ENCODE peak calls at places on chromosome 12, in four cellular contexts. X, W, O and P are unnamed samples.

GRCh38 chr12:98154850-98155249 is 360.5 kb upstream of the TMPO start:
- DNase-seq in X (no peak), W (no peak), O (peak), P (peak)

GRCh38 chr12:108237272-108237671 is 101.8 kb downstream of the CMKLR1 start:
- DNase-seq in X (no peak), W (no peak), O (no peak), P (no peak)

GRCh38 chr12:9241301-9241700 is 33.1 kb upstream of the PZP start:
- DNase-seq in X (no peak), W (no peak), O (no peak), P (no peak)

GRCh38 chr12:26953447-26953846 is 15.2 kb downstream of the FGFR1OP2 start:
- DNase-seq in X (peak), W (peak), O (peak), P (peak)

GRCh38 chr12:43882578-43883178 is 46.8 kb downstream of the TMEM117 start:
- DNase-seq in X (no peak), W (peak), O (peak), P (peak)

GRCh38 chr12:52380271-52380694 is 5.2 kb downstream of the KRT84 start:
- DNase-seq in X (peak), W (peak), O (peak), P (peak)

GRCh38 chr12:53210843-53211242 is 3.8 kb upstream of the ITGB7 start:
- DNase-seq in X (no peak), W (no peak), O (no peak), P (no peak)

GRCh38 chr12:4243098-4243795 is 30.3 kb upstream of the CCND2 start:
- DNase-seq in X (no peak), W (no peak), O (no peak), P (no peak)

GRCh38 chr12:126337556-126337955 is 1272.3 kb downstream of the AACS start:
- DNase-seq in X (no peak), W (no peak), O (peak), P (peak)

GRCh38 chr12:13571035-13571434 is 374.5 kb downstream of the EMP1 start:
- DNase-seq in X (no peak), W (no peak), O (no peak), P (no peak)

GRCh38 chr12:4526923-4527546 is 11.7 kb upstream of the RAD51AP1 start:
- DNase-seq in X (no peak), W (peak), O (peak), P (peak)

GRCh38 chr12:40224439-40225291 is at the start of gene LRRK2:
- DNase-seq in X (peak), W (peak), O (peak), P (peak)

GRCh38 chr12:41564816-41565215 is 376.7 kb downstream of the PDZRN4 start:
- DNase-seq in X (no peak), W (no peak), O (no peak), P (no peak)

GRCh38 chr12:51695241-51696010 is 104.4 kb downstream of the SCN8A start:
- DNase-seq in X (no peak), W (peak), O (no peak), P (no peak)

GRCh38 chr12:108832208-108832607 is 25.2 kb downstream of the SSH1 start:
- DNase-seq in X (peak), W (no peak), O (peak), P (no peak)

GRCh38 chr12:27293463-27293862 is 39.2 kb upstream of the BMAL2 start:
- DNase-seq in X (no peak), W (peak), O (peak), P (peak)

GRCh38 chr12:76340680-76341435 is 7.4 kb downstream of the BBS10 start:
- DNase-seq in X (no peak), W (no peak), O (no peak), P (no peak)

GRCh38 chr12:71840226-71840847 is 778 bp downstream of the TBC1D15 start:
- DNase-seq in X (no peak), W (peak), O (peak), P (peak)

GRCh38 chr12:121799175-121799841 is 4.5 kb upstream of the SETD1B start:
- DNase-seq in X (peak), W (peak), O (peak), P (peak)

GRCh38 chr12:19316420-19316819 is 122.9 kb upstream of the AEBP2 start:
- DNase-seq in X (no peak), W (peak), O (peak), P (peak)

GRCh38 chr12:24135158-24135850 is 185.8 kb upstream of the SOX5 start:
- DNase-seq in X (no peak), W (no peak), O (no peak), P (no peak)

GRCh38 chr12:8871067-8871466 is 43.2 kb upstream of the PHC1 start:
- DNase-seq in X (no peak), W (no peak), O (no peak), P (no peak)

GRCh38 chr12:1595026-1595561 is 713 bp upstream of the FBXL14 start:
- DNase-seq in X (no peak), W (peak), O (peak), P (no peak)

GRCh38 chr12:46214668-46215429 is 54.0 kb downstream of the SLC38A1 start:
- DNase-seq in X (no peak), W (peak), O (no peak), P (no peak)

GRCh38 chr12:2179953-2180736 is 127.4 kb downstream of the CACNA1C start:
- DNase-seq in X (no peak), W (peak), O (peak), P (peak)

GRCh38 chr12:32666510-32666909 is 12.6 kb upstream of the DNM1L start:
- DNase-seq in X (no peak), W (no peak), O (no peak), P (no peak)

GRCh38 chr12:24707379-24707778 is 241.5 kb downstream of the BCAT1 start:
- DNase-seq in X (no peak), W (no peak), O (no peak), P (no peak)

GRCh38 chr12:52971701-52972329 is 22.9 kb downstream of the KRT18 start:
- DNase-seq in X (no peak), W (peak), O (peak), P (peak)

DNA sequence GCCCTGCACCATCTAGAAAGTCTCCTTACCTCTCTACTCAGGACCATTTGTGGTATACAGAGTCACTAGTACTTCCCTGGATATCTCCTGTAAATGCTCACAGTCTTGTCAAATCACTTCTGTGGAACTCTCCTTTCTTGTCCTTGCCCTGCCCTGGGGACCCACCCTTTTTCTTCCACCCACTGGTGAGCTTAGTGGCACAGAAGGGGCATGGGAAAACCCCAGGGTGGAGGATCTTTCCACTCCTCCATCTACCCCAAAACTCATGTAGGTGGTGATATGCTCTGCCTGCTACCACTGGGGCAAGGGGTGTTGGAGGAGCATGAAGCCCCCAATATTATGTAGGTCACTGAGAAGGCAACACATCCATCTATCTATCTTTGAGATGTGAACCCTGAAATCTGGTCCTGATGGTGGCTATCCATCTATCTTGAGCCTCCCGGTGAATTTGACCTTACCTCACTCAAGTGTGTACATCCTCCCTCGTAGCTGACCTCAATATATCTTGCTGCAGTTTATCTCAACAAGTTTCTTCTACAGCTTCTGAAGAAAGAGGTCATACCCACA is 943 bp downstream of the TESPA1 start:
- DNase-seq in X (no peak), W (no peak), O (no peak), P (no peak)
- H3K4me3 ChIP-seq in X (peak), W (no peak), O (no peak), P (no peak)

DNA sequence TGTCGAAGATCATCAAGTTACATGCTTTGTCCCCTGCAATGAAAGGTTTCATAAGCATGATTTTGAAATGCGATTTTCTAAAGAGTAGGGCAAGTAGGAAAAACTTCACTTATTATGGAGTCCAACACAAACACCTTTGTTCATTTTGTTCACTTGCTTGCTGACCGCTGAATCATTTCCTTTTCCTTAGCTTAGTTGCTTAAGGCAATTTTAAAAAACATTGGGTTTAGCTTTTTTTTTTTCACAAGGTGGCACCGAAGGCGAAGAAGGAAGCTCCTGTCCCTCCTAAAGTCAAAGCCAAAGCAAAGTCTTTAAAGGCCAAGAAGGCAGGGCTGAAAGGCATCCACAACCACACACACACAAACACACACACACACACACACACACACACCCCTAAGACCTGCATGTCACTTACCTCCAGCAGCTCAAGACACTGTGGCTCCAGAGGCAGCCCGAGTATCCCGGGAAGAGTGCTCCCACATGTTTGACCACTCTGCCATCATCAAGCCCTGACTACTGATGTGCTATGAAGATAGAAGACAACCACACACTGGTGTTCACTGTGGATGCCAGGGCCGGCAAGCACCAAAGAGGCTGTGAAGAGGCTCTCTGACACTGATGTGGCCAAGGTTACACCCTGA is 11.4 kb downstream of the MANSC1 start:
- DNase-seq in X (no peak), W (no peak), O (peak), P (peak)
- H3K4me3 ChIP-seq in X (no peak), W (no peak), O (no peak), P (peak)

GRCh38 chr12:49323524-49324097 is 556 bp downstream of the TROAP start:
- DNase-seq in X (no peak), W (no peak), O (no peak), P (no peak)
- H3K4me3 ChIP-seq in X (peak), W (peak), O (peak), P (peak)

GRCh38 chr12:124744659-124745467 is 118.8 kb downstream of the SCARB1 start:
- DNase-seq in X (no peak), W (no peak), O (no peak), P (peak)

GRCh38 chr12:124746649-124747425 is 116.8 kb downstream of the SCARB1 start:
- DNase-seq in X (no peak), W (no peak), O (no peak), P (no peak)

GRCh38 chr12:124744273-124744640 is 119.4 kb downstream of the SCARB1 start:
- DNase-seq in X (no peak), W (no peak), O (no peak), P (no peak)

GRCh38 chr12:124745891-124746570 is 117.6 kb downstream of the SCARB1 start:
- DNase-seq in X (peak), W (peak), O (peak), P (peak)

DNA sequence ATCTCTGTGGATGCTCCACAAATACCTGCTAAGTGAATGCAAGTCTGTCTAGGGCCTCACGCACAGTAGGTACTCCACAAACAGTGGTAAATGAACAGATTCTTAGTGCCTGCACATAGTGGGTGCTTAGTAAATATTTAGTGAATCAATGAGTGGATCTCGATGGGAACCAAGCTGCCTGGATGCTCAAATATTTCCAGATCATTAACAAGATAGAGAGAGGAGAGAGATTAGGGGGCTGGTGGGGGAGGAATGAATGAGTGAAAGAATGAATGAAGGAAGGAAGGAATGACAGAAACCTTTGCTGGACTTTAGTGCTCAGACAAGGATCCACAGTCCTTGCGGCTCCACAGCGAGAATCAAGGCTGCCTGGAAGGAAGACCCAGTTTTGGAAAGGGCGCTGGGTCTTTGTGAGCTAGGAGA is 118.2 kb downstream of the SCARB1 start:
- DNase-seq in X (no peak), W (no peak), O (no peak), P (no peak)
- H3K4me3 ChIP-seq in X (peak), W (no peak), O (no peak), P (no peak)

GRCh38 chr12:94185801-94186200 is 37.4 kb downstream of the PLXNC1 start:
- DNase-seq in X (no peak), W (no peak), O (no peak), P (no peak)

GRCh38 chr12:94190623-94191022 is 42.2 kb downstream of the PLXNC1 start:
- DNase-seq in X (no peak), W (no peak), O (no peak), P (no peak)

GRCh38 chr12:94186461-94187237 is 38.3 kb downstream of the PLXNC1 start:
- DNase-seq in X (peak), W (peak), O (peak), P (peak)

GRCh38 chr12:94184995-94185711 is 36.8 kb downstream of the PLXNC1 start:
- DNase-seq in X (no peak), W (no peak), O (no peak), P (no peak)

DNA sequence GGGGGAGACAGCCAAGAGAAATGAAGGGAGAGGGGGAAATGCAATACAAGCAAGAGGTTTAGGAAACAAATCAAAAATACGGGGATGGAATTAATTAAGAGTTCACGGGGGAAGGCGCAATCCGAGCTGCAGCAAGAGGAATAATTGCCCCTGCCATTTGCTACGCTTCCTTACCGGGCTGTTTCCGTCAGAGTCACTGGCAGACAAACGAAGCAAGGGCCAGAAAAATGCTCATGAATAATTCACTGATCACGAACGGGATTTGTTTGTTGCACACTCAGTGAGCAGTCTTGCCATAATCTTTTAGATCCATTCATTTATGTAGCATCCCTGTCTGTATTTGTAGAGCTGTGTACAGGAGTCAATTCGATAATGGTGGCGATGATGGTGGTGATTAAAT is 39.0 kb downstream of the PLXNC1 start:
- DNase-seq in X (no peak), W (peak), O (no peak), P (no peak)
- H3K4me3 ChIP-seq in X (no peak), W (peak), O (peak), P (no peak)

GRCh38 chr12:119666900-119667576 is 895 bp upstream of the PRKAB1 start:
- DNase-seq in X (no peak), W (no peak), O (no peak), P (no peak)
- H3K4me3 ChIP-seq in X (peak), W (peak), O (peak), P (peak)

DNA sequence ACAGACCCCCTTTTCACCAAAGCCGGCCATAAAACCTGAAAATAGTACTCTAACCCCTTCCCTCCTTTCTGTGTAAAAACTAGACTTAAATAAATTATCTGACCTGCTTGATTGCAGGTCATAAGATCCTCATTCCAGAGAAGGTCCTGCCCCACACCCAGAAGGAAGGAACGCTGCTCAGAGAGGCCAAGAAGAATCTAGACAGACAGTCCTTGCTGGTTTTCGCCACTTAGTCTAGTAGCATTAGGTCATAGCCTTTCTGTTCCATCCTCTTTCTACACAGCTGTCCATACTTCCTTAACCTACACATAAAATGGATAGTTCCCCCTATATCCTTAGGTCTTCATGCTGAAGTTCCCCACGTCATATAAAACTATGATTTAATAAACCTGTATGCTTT is 83.7 kb upstream of the IGF1 start:
- DNase-seq in X (no peak), W (no peak), O (no peak), P (no peak)
- H3K4me3 ChIP-seq in X (no peak), W (no peak), O (no peak), P (no peak)

GRCh38 chr12:57752668-57753000 is 524 bp upstream of the CDK4 start:
- DNase-seq in X (no peak), W (no peak), O (no peak), P (no peak)

GRCh38 chr12:57754411-57755193 is at the start of gene MARCHF9:
- DNase-seq in X (peak), W (no peak), O (no peak), P (no peak)

GRCh38 chr12:57755194-57755453 is 221 bp downstream of the MARCHF9 start:
- DNase-seq in X (no peak), W (no peak), O (no peak), P (no peak)

GRCh38 chr12:57755454-57756372 is 810 bp downstream of the MARCHF9 start:
- DNase-seq in X (peak), W (no peak), O (no peak), P (no peak)

GRCh38 chr12:57753938-57754337 is 965 bp upstream of the MARCHF9 start:
- DNase-seq in X (no peak), W (no peak), O (no peak), P (no peak)
- H3K4me3 ChIP-seq in X (no peak), W (no peak), O (no peak), P (no peak)

DNA sequence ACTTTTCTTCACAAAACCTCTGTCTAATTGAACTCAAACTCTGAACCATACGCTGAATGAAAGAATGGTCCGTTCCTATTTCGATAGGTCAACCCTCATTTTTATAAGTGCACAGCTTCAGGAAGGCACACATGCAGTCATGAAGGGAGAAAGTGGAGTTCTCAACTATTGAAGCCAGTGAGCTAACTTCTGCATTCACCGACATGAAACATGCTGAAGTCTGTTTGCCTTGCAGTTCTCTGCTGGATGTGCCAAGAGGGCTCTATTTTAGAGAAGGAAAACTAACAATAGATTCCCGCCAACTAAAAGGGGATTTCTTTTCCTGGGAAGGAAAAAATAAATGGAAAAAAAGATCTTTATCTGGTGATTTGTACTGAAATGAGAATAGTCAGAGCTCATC is 191.0 kb upstream of the PLEKHG7 start:
- DNase-seq in X (no peak), W (no peak), O (no peak), P (no peak)
- H3K4me3 ChIP-seq in X (no peak), W (no peak), O (no peak), P (no peak)

GRCh38 chr12:62192486-62193250 is 67.5 kb upstream of the USP15 start:
- DNase-seq in X (peak), W (peak), O (peak), P (peak)
- H3K4me3 ChIP-seq in X (peak), W (peak), O (peak), P (peak)